ENCODE peak calls at places on chromosome 14, in eight cellular contexts. B, P, M, Y, T, E, H and N are unnamed samples.
A peak's percentile ranks its signal among the peaks of the same experiment; 100 is the strongest.

GRCh38 chr14:82385043-82385442 is 851.4 kb upstream of the SEL1L start:
- DNase-seq in M (no peak), H (no peak), B (no peak), E (no peak), T (no peak), P (no peak), Y (no peak), N (no peak)

GRCh38 chr14:95906591-95906990 is 30.0 kb downstream of the TUNAR start:
- DNase-seq in E (no peak), B (no peak), H (no peak), M (no peak), T (no peak), Y (no peak), P (no peak), N (no peak)

GRCh38 chr14:33679461-33680225 is 271.2 kb downstream of the EGLN3 start:
- DNase-seq in H (peak; percentile 63), M (no peak), Y (no peak), E (no peak), B (no peak), T (no peak), P (no peak), N (no peak)

GRCh38 chr14:103281496-103282231 is 52.4 kb upstream of the EIF5 start:
- DNase-seq in B (peak; percentile 57), E (peak; percentile 33), T (peak; percentile 83), H (peak; percentile 77), M (no peak), P (no peak), Y (peak; percentile 58), N (no peak)

GRCh38 chr14:105878554-105878953 is 352.2 kb downstream of the TMEM121 start:
- DNase-seq in H (no peak), M (peak; percentile 24), E (no peak), T (peak; percentile 11), P (no peak), Y (no peak), B (no peak), N (no peak)

GRCh38 chr14:22819191-22819988 is 4.2 kb upstream of the SLC7A7 start:
- DNase-seq in M (no peak), B (no peak), T (peak; percentile 89), P (peak; percentile 74), H (no peak), Y (no peak), E (peak; percentile 28), N (peak; percentile 19)

GRCh38 chr14:105273062-105273461 is 24.7 kb downstream of the BTBD6 start:
- DNase-seq in Y (no peak), T (no peak), E (no peak), B (no peak), H (no peak), P (no peak), M (peak; percentile 76), N (no peak)

GRCh38 chr14:52703225-52703624 is 3.8 kb upstream of the PSMC6 start:
- DNase-seq in P (no peak), T (no peak), Y (no peak), H (peak; percentile 30), E (no peak), M (no peak), B (peak; percentile 64), N (no peak)

GRCh38 chr14:103808403-103809001 is 38.9 kb downstream of the PPP1R13B start:
- DNase-seq in P (peak; percentile 66), E (peak; percentile 82), M (peak; percentile 73), B (peak; percentile 74), T (peak; percentile 91), Y (peak; percentile 81), H (peak; percentile 85), N (peak; percentile 6)

GRCh38 chr14:71626281-71626835 is 305.9 kb upstream of the RGS6 start:
- DNase-seq in M (no peak), E (no peak), Y (no peak), P (no peak), H (peak; percentile 70), B (no peak), T (no peak), N (no peak)

GRCh38 chr14:105500036-105500725 is 9.1 kb downstream of the TEDC1 start:
- DNase-seq in B (no peak), H (no peak), Y (no peak), P (no peak), T (no peak), E (no peak), M (no peak), N (no peak)

GRCh38 chr14:79369359-79370332 is 841.7 kb downstream of the DIO2 start:
- DNase-seq in T (no peak), B (no peak), E (no peak), H (peak; percentile 9), P (no peak), M (no peak), Y (no peak), N (no peak)

GRCh38 chr14:72594099-72594901 is 299.6 kb downstream of the DPF3 start:
- DNase-seq in M (no peak), H (no peak), Y (no peak), B (no peak), T (no peak), P (no peak), E (no peak), N (no peak)

GRCh38 chr14:52266179-52266578 is 1.3 kb upstream of the PTGDR start:
- DNase-seq in P (peak; percentile 75), Y (peak; percentile 53), M (no peak), H (no peak), B (peak; percentile 81), T (no peak), E (peak; percentile 66), N (no peak)

GRCh38 chr14:68931474-68932051 is 47.5 kb downstream of the ACTN1 start:
- DNase-seq in T (no peak), P (no peak), E (no peak), B (no peak), H (no peak), M (peak; percentile 6), Y (no peak), N (no peak)
- H3K27ac ChIP-seq in T (no peak overlapping the region), P (peak overlapping the region; percentile 100), E (peak overlapping the region; percentile 73), B (peak overlapping the region; percentile 24), H (no peak overlapping the region), M (peak overlapping the region; percentile 36), Y (no peak overlapping the region), N (no peak overlapping the region)

GRCh38 chr14:76715102-76715926 is 46.0 kb upstream of the VASH1 start:
- DNase-seq in P (no peak), M (no peak), E (peak; percentile 38), Y (no peak), T (no peak), H (peak; percentile 62), B (no peak), N (no peak)

GRCh38 chr14:76716285-76716684 is 45.0 kb upstream of the VASH1 start:
- DNase-seq in T (no peak), H (peak; percentile 25), B (no peak), P (no peak), E (no peak), M (no peak), Y (no peak), N (no peak)

GRCh38 chr14:76718306-76719075 is 42.8 kb upstream of the VASH1 start:
- DNase-seq in B (no peak), T (peak; percentile 11), P (no peak), Y (peak; percentile 59), H (no peak), E (no peak), M (no peak), N (no peak)

GRCh38 chr14:76717508-76717907 is 43.8 kb upstream of the VASH1 start:
- DNase-seq in M (no peak), Y (no peak), H (no peak), T (peak; percentile 35), E (no peak), P (no peak), B (no peak), N (no peak)

DNA sequence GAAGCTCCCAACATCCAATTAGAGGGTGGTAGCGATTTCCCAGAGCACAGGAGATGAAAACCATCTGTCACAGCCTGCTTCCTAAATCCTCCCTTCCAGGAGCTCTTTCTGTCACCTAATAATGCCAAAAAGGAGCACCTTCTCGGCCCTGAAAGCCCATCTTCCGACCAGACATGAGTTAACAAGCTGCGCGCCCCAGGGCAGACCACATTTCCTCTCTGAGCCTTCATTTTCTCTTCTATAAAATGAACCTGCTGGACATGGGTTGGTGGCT is 45.4 kb upstream of the VASH1 start:
- DNase-seq in H (no peak), E (no peak), B (no peak), P (no peak), T (no peak), M (no peak), Y (no peak), N (no peak)
- H3K27ac ChIP-seq in H (no peak overlapping the region), E (peak overlapping the region; percentile 79), B (peak overlapping the region; percentile 65), P (no peak overlapping the region), T (no peak overlapping the region), M (peak overlapping the region; percentile 7), Y (peak overlapping the region; percentile 66), N (no peak overlapping the region)

GRCh38 chr14:68160779-68161546 is 341.4 kb downstream of the RAD51B start:
- DNase-seq in B (no peak), T (no peak), Y (no peak), P (no peak), H (no peak), M (no peak), E (no peak), N (no peak)

GRCh38 chr14:68153275-68153674 is 333.7 kb downstream of the RAD51B start:
- DNase-seq in H (peak; percentile 88), T (no peak), B (no peak), P (no peak), E (no peak), M (no peak), Y (no peak), N (no peak)

GRCh38 chr14:68157971-68158371 is 338.4 kb downstream of the RAD51B start:
- DNase-seq in Y (no peak), B (no peak), T (no peak), M (no peak), E (no peak), H (peak; percentile 49), P (no peak), N (no peak)

GRCh38 chr14:68160269-68160668 is 340.7 kb downstream of the RAD51B start:
- DNase-seq in Y (no peak), E (no peak), T (no peak), H (no peak), M (no peak), P (no peak), B (no peak), N (no peak)

DNA sequence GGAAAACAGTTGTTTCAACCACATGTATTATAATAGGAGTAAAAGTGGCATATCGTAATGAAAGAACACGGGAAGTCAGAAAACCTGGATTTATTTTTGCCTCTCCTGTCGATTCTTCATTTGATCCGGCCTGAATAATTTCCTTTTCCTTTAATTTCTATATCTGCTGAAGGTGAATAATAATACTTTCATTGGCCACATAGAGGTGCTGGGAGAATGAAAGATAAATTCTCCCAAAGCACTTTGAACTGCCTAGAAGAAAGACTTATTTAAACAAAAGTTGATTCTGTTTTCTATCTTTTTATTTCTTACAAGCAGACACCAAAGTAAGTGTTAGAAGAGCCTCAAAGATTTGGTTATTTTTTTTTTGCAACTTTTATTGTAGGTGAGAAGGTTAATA is 339.1 kb downstream of the RAD51B start:
- DNase-seq in B (no peak), T (no peak), H (no peak), M (no peak), E (no peak), P (no peak), Y (no peak), N (no peak)
- H3K27ac ChIP-seq in B (no peak overlapping the region), T (no peak overlapping the region), H (peak overlapping the region; percentile 65), M (no peak overlapping the region), E (no peak overlapping the region), P (no peak overlapping the region), Y (no peak overlapping the region), N (no peak overlapping the region)

DNA sequence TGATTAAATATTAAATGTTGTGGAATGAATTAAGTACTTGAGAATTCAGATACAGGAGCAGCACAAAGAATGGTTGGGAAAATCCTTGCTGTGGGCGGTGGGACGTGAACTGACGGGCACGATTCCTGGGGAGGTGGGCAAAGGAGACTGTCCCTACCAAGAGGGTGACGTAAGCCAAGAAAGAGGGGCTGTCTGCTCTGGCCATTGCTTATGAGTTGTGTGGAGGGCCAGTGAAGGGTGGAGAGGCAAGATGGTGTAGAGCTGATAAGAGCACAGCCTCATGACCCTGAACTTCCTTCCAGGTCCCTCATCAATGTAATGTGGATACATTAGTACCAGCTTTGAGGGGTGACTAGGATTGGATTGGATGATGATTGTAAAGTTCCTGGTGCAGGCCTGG is 50.2 kb downstream of the WDR20 start:
- DNase-seq in Y (no peak), H (no peak), B (no peak), M (no peak), P (no peak), E (no peak), T (no peak), N (no peak)
- H3K27ac ChIP-seq in Y (no peak overlapping the region), H (no peak overlapping the region), B (no peak overlapping the region), M (no peak overlapping the region), P (no peak overlapping the region), E (no peak overlapping the region), T (no peak overlapping the region), N (peak overlapping the region; percentile 85)